ENCODE peak calls at places on chromosomes 2 and 18, in ten cellular contexts. R is ascending aorta, Y is A549, V is AG10803, P is kidney, Z is spleen, C is fibroblast of mammary gland, S is MM.1S, J is GM12864, A is cardiac fibroblast. N is an unnamed sample.

GRCh38 chr2:75007819-75008218 is 49.4 kb downstream of the POLE4 start:
- DNase-seq in Z (no peak), J (no peak), A (no peak), S (no peak), C (no peak), P (no peak), R (no peak), V (no peak), Y (no peak), N (no peak)

GRCh38 chr2:44171018-44171417 is 2.3 kb downstream of the PPM1B start:
- DNase-seq in C (peak), A (peak), Z (no peak), R (no peak), S (no peak), V (peak), P (no peak), Y (peak), J (no peak), N (no peak)

GRCh38 chr2:75064691-75065396 is 106.4 kb downstream of the POLE4 start:
- DNase-seq in Y (peak), J (peak), S (peak), R (no peak), Z (peak), V (peak), P (no peak), C (peak), A (peak), N (peak)

GRCh38 chr18:48825101-48825745 is 125.5 kb downstream of the SMAD7 start:
- DNase-seq in R (no peak), Z (peak), C (peak), V (no peak), Y (no peak), A (peak), S (no peak), J (no peak), P (peak), N (no peak)

GRCh38 chr18:27954226-27954625 is 222.7 kb downstream of the CDH2 start:
- DNase-seq in J (no peak), S (no peak), R (no peak), V (peak), C (peak), P (no peak), Z (no peak), A (peak), Y (no peak), N (no peak)

GRCh38 chr2:27828305-27828704 is 56.8 kb downstream of the MRPL33 start:
- DNase-seq in Z (no peak), A (no peak), S (no peak), R (no peak), C (no peak), Y (no peak), V (no peak), J (no peak), P (no peak), N (no peak)

GRCh38 chr18:68262697-68263293 is 452.1 kb downstream of the TMX3 start:
- DNase-seq in C (peak), S (no peak), Z (no peak), A (peak), V (peak), R (no peak), P (no peak), Y (no peak), J (no peak), N (no peak)

GRCh38 chr2:199771948-199772692 is 78.9 kb downstream of the FTCDNL1 start:
- DNase-seq in S (no peak), A (no peak), C (no peak), R (no peak), Y (no peak), J (no peak), P (no peak), V (no peak), Z (no peak), N (no peak)

GRCh38 chr2:206083602-206084467 is 2.1 kb downstream of the INO80D start:
- DNase-seq in C (no peak), V (no peak), Z (no peak), A (peak), S (peak), Y (peak), P (no peak), R (no peak), J (no peak), N (peak)

GRCh38 chr2:149657393-149657792 is 69.8 kb upstream of the MMADHC start:
- DNase-seq in V (no peak), S (no peak), A (no peak), C (no peak), P (no peak), Y (no peak), R (no peak), Z (no peak), J (no peak), N (no peak)

GRCh38 chr2:152071077-152071476 is 27.8 kb downstream of the CACNB4 start:
- DNase-seq in V (no peak), S (no peak), Z (no peak), A (no peak), Y (no peak), C (no peak), R (no peak), J (no peak), P (no peak), N (peak)

GRCh38 chr18:62399781-62400308 is 74.7 kb downstream of the TNFRSF11A start:
- DNase-seq in C (no peak), J (no peak), A (peak), R (no peak), Y (peak), S (no peak), P (no peak), V (no peak), Z (no peak), N (peak)

GRCh38 chr2:144505245-144505801 is 14.6 kb downstream of the ZEB2 start:
- DNase-seq in P (no peak), V (peak), Z (no peak), R (no peak), Y (no peak), J (no peak), A (peak), S (no peak), C (peak), N (no peak)

GRCh38 chr2:98297817-98298684 is 48.2 kb upstream of the CNGA3 start:
- DNase-seq in Y (no peak), Z (no peak), P (no peak), S (no peak), R (no peak), C (no peak), V (no peak), A (no peak), J (no peak), N (no peak)

GRCh38 chr2:111686994-111687393 is 197.0 kb downstream of the ANAPC1 start:
- DNase-seq in C (no peak), V (no peak), P (no peak), J (no peak), A (no peak), R (no peak), S (no peak), Y (no peak), Z (no peak), N (no peak)

GRCh38 chr2:226447896-226448295 is 351.7 kb downstream of the IRS1 start:
- DNase-seq in C (peak), J (no peak), Z (no peak), A (peak), Y (no peak), R (no peak), P (no peak), V (peak), S (no peak), N (no peak)

GRCh38 chr2:8676915-8677645 is 4.8 kb upstream of the ID2 start:
- DNase-seq in C (no peak), V (no peak), P (no peak), Y (no peak), S (no peak), R (no peak), J (no peak), A (no peak), Z (no peak), N (no peak)

GRCh38 chr2:151407281-151407680 is 2.4 kb upstream of the RIF1 start:
- DNase-seq in Z (no peak), S (no peak), A (no peak), R (no peak), C (no peak), J (no peak), P (no peak), Y (no peak), V (no peak), N (no peak)

GRCh38 chr2:111119004-111119846 is 1.5 kb upstream of the BCL2L11 start:
- DNase-seq in P (peak), Y (no peak), R (no peak), C (no peak), Z (peak), J (no peak), A (no peak), S (no peak), V (no peak), N (peak)

GRCh38 chr2:113305146-113305545 is 26.4 kb upstream of the PAX8 start:
- DNase-seq in S (no peak), A (no peak), J (no peak), P (no peak), C (no peak), V (no peak), Z (no peak), R (no peak), Y (no peak), N (no peak)

GRCh38 chr2:217714268-217714643 is 288.5 kb downstream of the TNS1 start:
- DNase-seq in R (no peak), C (no peak), S (no peak), J (no peak), Z (no peak), A (peak), Y (no peak), V (peak), P (peak), N (no peak)

GRCh38 chr2:84495539-84496146 is 20.7 kb upstream of the DNAH6 start:
- DNase-seq in C (peak), V (peak), A (peak), R (no peak), J (peak), P (no peak), S (peak), Z (no peak), Y (peak), N (peak)

GRCh38 chr2:19757586-19757985 is 144.2 kb downstream of the TTC32 start:
- DNase-seq in Z (no peak), C (no peak), A (peak), J (no peak), R (no peak), S (no peak), P (no peak), V (no peak), Y (no peak), N (no peak)

GRCh38 chr2:55431982-55432627 is 12.4 kb upstream of the CCDC88A start:
- DNase-seq in J (no peak), Z (no peak), V (peak), P (no peak), R (no peak), Y (peak), S (peak), C (peak), A (peak), N (peak)

GRCh38 chr2:209663149-209663548 is 108.5 kb upstream of the UNC80 start:
- DNase-seq in S (no peak), J (no peak), R (no peak), A (peak), Z (no peak), V (no peak), P (no peak), C (peak), Y (no peak), N (no peak)

GRCh38 chr2:115763601-115764000 is 1321.2 kb downstream of the DPP10 start:
- DNase-seq in Y (no peak), R (no peak), P (no peak), S (no peak), J (no peak), Z (no peak), A (no peak), V (no peak), C (no peak), N (no peak)

GRCh38 chr2:239807568-239807967 is 217.6 kb downstream of the NDUFA10 start:
- DNase-seq in J (no peak), Z (peak), S (no peak), C (no peak), V (no peak), R (no peak), Y (no peak), A (no peak), P (peak), N (no peak)

GRCh38 chr2:158586491-158586890 is 129.7 kb downstream of the PKP4 start:
- DNase-seq in R (no peak), V (peak), Z (no peak), Y (peak), J (no peak), C (peak), S (no peak), A (peak), P (no peak), N (no peak)

GRCh38 chr2:152062130-152063091 is 36.4 kb downstream of the CACNB4 start:
- DNase-seq in Y (peak), C (peak), S (no peak), P (no peak), J (no peak), R (no peak), V (peak), A (peak), Z (no peak), N (peak)

GRCh38 chr2:98664323-98664722 is 55.9 kb downstream of the UNC50 start:
- DNase-seq in J (no peak), P (no peak), C (peak), S (no peak), V (peak), A (peak), Y (no peak), Z (no peak), R (no peak), N (no peak)

GRCh38 chr2:174059875-174060226 is 94.7 kb upstream of the SP3 start:
- DNase-seq in Z (no peak), R (no peak), A (peak), C (peak), V (peak), S (no peak), P (no peak), Y (no peak), J (no peak), N (no peak)

GRCh38 chr2:242011991-242012764 is 142.6 kb downstream of the RTP5 start:
- DNase-seq in S (no peak), Z (peak), P (no peak), A (no peak), C (no peak), R (no peak), Y (no peak), V (no peak), J (no peak), N (no peak)

GRCh38 chr18:78586596-78586995 is 393.0 kb upstream of the SALL3 start:
- DNase-seq in Y (no peak), J (no peak), P (no peak), V (no peak), A (no peak), Z (no peak), C (no peak), S (no peak), R (no peak), N (no peak)

GRCh38 chr2:32894119-32894728 is 52.5 kb upstream of the LTBP1 start:
- DNase-seq in Y (no peak), C (no peak), J (no peak), Z (no peak), V (no peak), R (no peak), A (no peak), S (no peak), P (no peak), N (no peak)

GRCh38 chr2:17976871-17977746 is 98.6 kb downstream of the KCNS3 start:
- DNase-seq in S (no peak), P (no peak), Z (no peak), A (peak), Y (no peak), J (no peak), R (peak), C (peak), V (peak), N (no peak)

DNA sequence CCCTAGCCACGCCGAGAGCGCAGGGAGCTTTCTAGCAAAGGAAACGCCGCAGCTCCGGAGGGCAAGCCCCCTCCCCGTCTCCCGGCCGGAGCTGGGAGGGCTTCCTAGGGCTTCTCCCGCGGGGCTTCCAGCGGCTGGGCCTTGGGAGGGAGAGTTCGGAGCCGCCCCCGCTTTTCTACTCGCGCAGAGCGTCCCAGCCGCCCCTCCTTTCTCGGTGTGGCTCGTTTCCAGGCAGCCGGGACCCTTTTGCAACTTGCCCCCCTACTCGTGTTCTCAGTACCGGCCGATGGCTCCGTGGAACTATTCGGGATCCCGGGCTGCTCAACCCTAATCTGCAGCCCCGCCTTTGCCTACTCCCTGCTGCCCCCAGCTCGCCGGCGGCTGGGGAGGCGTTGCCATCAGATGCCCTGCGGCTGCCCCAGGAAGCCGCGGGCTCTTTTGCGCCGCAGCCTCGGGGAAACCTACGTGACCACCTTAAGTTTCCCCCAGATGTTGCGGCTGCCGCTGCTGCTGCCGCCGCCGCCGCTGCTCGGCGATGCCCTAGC is 1.5 kb upstream of the NR4A2 start:
- DNase-seq in V (peak), Y (peak), J (no peak), Z (peak), C (peak), A (peak), R (no peak), P (peak), S (peak), N (peak)
- TF ChIP-seq CTCF in V (no peak), Y (no peak), J (no peak), Z (no peak), C (no peak), A (peak), R (peak), P (peak), S (no peak), N (no peak)

GRCh38 chr18:75455249-75456183 is 28.0 kb upstream of the SMIM21 start:
- DNase-seq in P (peak), R (no peak), Z (no peak), A (peak), Y (no peak), J (no peak), C (peak), S (no peak), V (peak), N (no peak)
- H3K4me3 ChIP-seq in P (peak), R (peak), Z (no peak), A (peak), Y (no peak), J (no peak), C (peak), S (no peak), V (peak), N (no peak)

DNA sequence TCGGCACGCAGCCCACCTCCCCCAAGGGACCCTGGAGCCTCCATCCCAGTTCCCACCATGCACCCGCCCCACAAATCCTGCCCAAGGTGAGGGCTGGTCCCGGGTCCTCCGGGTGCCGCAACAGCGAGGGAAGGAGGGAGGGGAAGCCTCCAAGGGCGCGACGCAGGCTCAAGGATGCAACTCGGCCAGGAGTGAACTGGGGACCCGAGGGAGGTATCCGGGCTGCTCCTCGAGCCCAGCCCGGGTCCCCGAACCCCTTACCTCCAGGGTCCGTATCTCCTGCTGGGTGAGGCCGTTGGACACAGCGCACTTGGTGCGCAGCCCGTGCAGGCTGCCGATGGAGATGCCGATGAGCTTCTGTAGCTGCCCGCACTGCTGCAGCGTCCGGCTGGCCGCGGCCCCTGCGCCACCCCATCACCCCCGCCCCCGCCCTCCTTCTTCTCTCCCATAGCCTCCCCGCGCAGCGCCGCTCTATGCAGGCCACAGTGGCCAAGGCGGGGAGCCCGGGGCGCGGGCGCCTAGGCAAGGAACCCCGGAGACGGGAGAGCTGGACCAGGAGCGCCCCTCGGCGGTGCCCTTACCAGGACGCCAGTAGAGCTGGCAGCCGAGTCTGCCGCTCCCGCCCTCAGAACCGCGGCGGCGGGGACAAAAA is 124.1 kb downstream of the ANKRD30BL start:
- DNase-seq in Z (peak), V (no peak), Y (no peak), C (peak), R (no peak), J (no peak), P (peak), S (peak), A (no peak), N (no peak)
- TF ChIP-seq CTCF in Z (no peak), V (no peak), Y (no peak), C (no peak), R (no peak), J (no peak), P (no peak), S (peak), A (no peak), N (no peak)

GRCh38 chr18:35971661-35972196 is 750 bp upstream of the RMP24 start:
- DNase-seq in S (no peak), P (no peak), R (no peak), V (no peak), Z (no peak), A (no peak), C (no peak), J (no peak), Y (no peak), N (no peak)

GRCh38 chr18:35969676-35970075 is 2.8 kb upstream of the RMP24 start:
- DNase-seq in S (no peak), C (peak), J (no peak), Y (no peak), A (no peak), P (no peak), Z (no peak), V (no peak), R (no peak), N (no peak)

GRCh38 chr18:35972197-35973000 is at the start of gene RMP24:
- DNase-seq in C (peak), Z (peak), R (peak), A (peak), P (peak), Y (peak), V (peak), J (peak), S (peak), N (peak)

GRCh38 chr18:35973650-35974049 is 1.2 kb downstream of the RMP24 start:
- DNase-seq in Y (no peak), Z (no peak), R (no peak), V (no peak), S (no peak), A (no peak), J (no peak), C (no peak), P (no peak), N (no peak)

DNA sequence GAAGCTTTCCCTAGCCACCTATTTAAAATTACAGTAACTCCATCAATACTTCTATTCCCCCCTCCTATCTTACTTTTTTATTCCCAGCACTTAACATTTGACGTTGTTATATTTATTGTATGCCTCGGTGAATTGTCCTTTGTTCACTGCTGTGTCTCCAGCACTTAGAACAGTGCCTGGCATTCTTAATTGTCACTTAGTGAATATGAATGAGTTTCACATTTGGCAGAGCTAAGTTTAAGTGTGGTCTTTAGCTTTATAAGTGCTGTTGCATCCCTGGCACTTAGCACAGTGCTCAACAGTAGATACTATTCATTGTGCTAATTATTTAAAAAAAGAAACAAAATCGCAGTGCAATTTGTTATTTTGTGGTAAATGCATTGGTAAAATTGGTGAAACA is 1.7 kb downstream of the RMP24 start:
- DNase-seq in C (no peak), Z (no peak), S (no peak), R (no peak), Y (no peak), A (no peak), V (no peak), P (no peak), J (no peak), N (no peak)
- H3K4me3 ChIP-seq in C (no peak), Z (no peak), S (no peak), R (no peak), Y (no peak), A (no peak), V (no peak), P (no peak), J (no peak), N (no peak)

N was measured in GM12865.